ENCODE peak calls at places on chromosomes 2 and 18, in six cellular contexts. One of them, this sample, is unnamed. For H3K4me1, the result is how much of the 10 kb centered on the place peaks cover.

GRCh38 chr2:219736196-219736595 is 108.8 kb downstream of the SLC4A3 start:
- DNase-seq in endodermal cell: peak
- DNase-seq in A673: peak
- DNase-seq in heart right ventricle: peak
- DNase-seq in tibial artery: no peak
- DNase-seq in right cardiac atrium: no peak
- DNase-seq in this sample: peak

GRCh38 chr2:168614291-168615018 is 158.4 kb downstream of the CERS6 start:
- DNase-seq in endodermal cell: peak
- DNase-seq in A673: peak
- DNase-seq in heart right ventricle: no peak
- DNase-seq in tibial artery: no peak
- DNase-seq in right cardiac atrium: no peak
- DNase-seq in this sample: no peak

GRCh38 chr2:30178618-30179404 is 32.0 kb downstream of the YPEL5 start:
- DNase-seq in endodermal cell: no peak
- DNase-seq in A673: no peak
- DNase-seq in heart right ventricle: peak
- DNase-seq in tibial artery: no peak
- DNase-seq in right cardiac atrium: peak
- DNase-seq in this sample: no peak

GRCh38 chr2:86079981-86080911 is 25.4 kb downstream of the POLR1A start:
- DNase-seq in endodermal cell: peak
- DNase-seq in A673: peak
- DNase-seq in heart right ventricle: peak
- DNase-seq in tibial artery: peak
- DNase-seq in right cardiac atrium: peak
- DNase-seq in this sample: peak

GRCh38 chr2:27084297-27085061 is 2.1 kb upstream of the KHK start:
- DNase-seq in endodermal cell: no peak
- DNase-seq in A673: no peak
- DNase-seq in heart right ventricle: no peak
- DNase-seq in tibial artery: no peak
- DNase-seq in right cardiac atrium: no peak
- DNase-seq in this sample: no peak

GRCh38 chr18:68997845-68998244 is 200.0 kb downstream of the CCDC102B start:
- DNase-seq in endodermal cell: no peak
- DNase-seq in A673: no peak
- DNase-seq in heart right ventricle: no peak
- DNase-seq in tibial artery: no peak
- DNase-seq in right cardiac atrium: no peak
- DNase-seq in this sample: no peak

GRCh38 chr18:76518073-76518472 is 23.0 kb upstream of the ZNF516 start:
- DNase-seq in endodermal cell: no peak
- DNase-seq in A673: no peak
- DNase-seq in heart right ventricle: no peak
- DNase-seq in tibial artery: no peak
- DNase-seq in right cardiac atrium: no peak
- DNase-seq in this sample: no peak

GRCh38 chr2:104915107-104915793 is 61.3 kb downstream of the POU3F3 start:
- DNase-seq in endodermal cell: no peak
- DNase-seq in A673: no peak
- DNase-seq in heart right ventricle: no peak
- DNase-seq in tibial artery: no peak
- DNase-seq in right cardiac atrium: no peak
- DNase-seq in this sample: no peak

GRCh38 chr2:65103013-65103720 is 26.7 kb downstream of the RAB1A start:
- DNase-seq in endodermal cell: no peak
- DNase-seq in A673: no peak
- DNase-seq in heart right ventricle: no peak
- DNase-seq in tibial artery: no peak
- DNase-seq in right cardiac atrium: no peak
- DNase-seq in this sample: no peak

GRCh38 chr2:159042115-159042850 is 73.8 kb downstream of the TANC1 start:
- DNase-seq in endodermal cell: no peak
- DNase-seq in A673: no peak
- DNase-seq in heart right ventricle: no peak
- DNase-seq in tibial artery: no peak
- DNase-seq in right cardiac atrium: peak
- DNase-seq in this sample: no peak

GRCh38 chr2:85347554-85347953 is 6.8 kb downstream of the RETSAT start:
- DNase-seq in endodermal cell: no peak
- DNase-seq in A673: no peak
- DNase-seq in heart right ventricle: no peak
- DNase-seq in tibial artery: no peak
- DNase-seq in right cardiac atrium: no peak
- DNase-seq in this sample: no peak

GRCh38 chr2:204228169-204228940 is 291.8 kb downstream of the ICOS start:
- DNase-seq in endodermal cell: peak
- DNase-seq in A673: peak
- DNase-seq in heart right ventricle: no peak
- DNase-seq in tibial artery: no peak
- DNase-seq in right cardiac atrium: no peak
- DNase-seq in this sample: no peak

GRCh38 chr2:39223909-39224308 is 19.9 kb downstream of the CDKL4 start:
- DNase-seq in endodermal cell: no peak
- DNase-seq in A673: no peak
- DNase-seq in heart right ventricle: no peak
- DNase-seq in tibial artery: no peak
- DNase-seq in right cardiac atrium: no peak
- DNase-seq in this sample: no peak

GRCh38 chr2:170714156-170715061 is 728 bp upstream of the SP5 start:
- DNase-seq in endodermal cell: peak
- DNase-seq in A673: peak
- DNase-seq in heart right ventricle: peak
- DNase-seq in tibial artery: peak
- DNase-seq in right cardiac atrium: peak
- DNase-seq in this sample: peak

GRCh38 chr2:6885968-6886367 is 8.4 kb downstream of the RSAD2 start:
- DNase-seq in endodermal cell: no peak
- DNase-seq in A673: no peak
- DNase-seq in heart right ventricle: no peak
- DNase-seq in tibial artery: no peak
- DNase-seq in right cardiac atrium: no peak
- DNase-seq in this sample: no peak

GRCh38 chr2:131094655-131095281 is 1.5 kb upstream of the FAM168B start:
- DNase-seq in endodermal cell: no peak
- DNase-seq in A673: no peak
- DNase-seq in heart right ventricle: no peak
- DNase-seq in tibial artery: no peak
- DNase-seq in right cardiac atrium: no peak
- DNase-seq in this sample: no peak

GRCh38 chr2:237923507-237924163 is 43.2 kb upstream of the UBE2F start:
- DNase-seq in endodermal cell: peak
- DNase-seq in A673: peak
- DNase-seq in heart right ventricle: peak
- DNase-seq in tibial artery: peak
- DNase-seq in right cardiac atrium: peak
- DNase-seq in this sample: peak

GRCh38 chr18:62723666-62724281 is 8.4 kb downstream of the PHLPP1 start:
- DNase-seq in endodermal cell: no peak
- DNase-seq in A673: no peak
- DNase-seq in heart right ventricle: no peak
- DNase-seq in tibial artery: no peak
- DNase-seq in right cardiac atrium: no peak
- DNase-seq in this sample: no peak

GRCh38 chr2:65349863-65350262 is 82.5 kb downstream of the SPRED2 start:
- DNase-seq in endodermal cell: no peak
- DNase-seq in A673: peak
- DNase-seq in heart right ventricle: peak
- DNase-seq in tibial artery: no peak
- DNase-seq in right cardiac atrium: peak
- DNase-seq in this sample: peak

GRCh38 chr2:85326406-85326945 is 1.3 kb downstream of the TGOLN2 start:
- DNase-seq in endodermal cell: no peak
- DNase-seq in A673: peak
- DNase-seq in heart right ventricle: no peak
- DNase-seq in tibial artery: peak
- DNase-seq in right cardiac atrium: no peak
- DNase-seq in this sample: peak

GRCh38 chr2:79219383-79219988 is 59.9 kb upstream of the REG3A start:
- DNase-seq in endodermal cell: peak
- DNase-seq in A673: peak
- DNase-seq in heart right ventricle: peak
- DNase-seq in tibial artery: no peak
- DNase-seq in right cardiac atrium: no peak
- DNase-seq in this sample: peak

GRCh38 chr2:54409752-54410151 is 46.4 kb upstream of the SPTBN1 start:
- DNase-seq in endodermal cell: no peak
- DNase-seq in A673: peak
- DNase-seq in heart right ventricle: peak
- DNase-seq in tibial artery: no peak
- DNase-seq in right cardiac atrium: no peak
- DNase-seq in this sample: no peak

GRCh38 chr2:98280376-98281102 is 65.7 kb upstream of the CNGA3 start:
- DNase-seq in endodermal cell: peak
- DNase-seq in A673: no peak
- DNase-seq in heart right ventricle: no peak
- DNase-seq in tibial artery: no peak
- DNase-seq in right cardiac atrium: no peak
- DNase-seq in this sample: peak

GRCh38 chr18:76573325-76574025 is 78.4 kb upstream of the ZNF516 start:
- DNase-seq in endodermal cell: no peak
- DNase-seq in A673: no peak
- DNase-seq in heart right ventricle: no peak
- DNase-seq in tibial artery: no peak
- DNase-seq in right cardiac atrium: no peak
- DNase-seq in this sample: no peak

GRCh38 chr2:46494596-46494995 is 15.2 kb downstream of the TMEM247 start:
- DNase-seq in endodermal cell: no peak
- DNase-seq in A673: no peak
- DNase-seq in heart right ventricle: no peak
- DNase-seq in tibial artery: no peak
- DNase-seq in right cardiac atrium: no peak
- DNase-seq in this sample: peak

GRCh38 chr2:11068856-11069526 is 86.3 kb upstream of the SLC66A3 start:
- DNase-seq in endodermal cell: no peak
- DNase-seq in A673: no peak
- DNase-seq in heart right ventricle: no peak
- DNase-seq in tibial artery: peak
- DNase-seq in right cardiac atrium: no peak
- DNase-seq in this sample: no peak

GRCh38 chr18:12774982-12775381 is 72.1 kb downstream of the PSMG2 start:
- DNase-seq in endodermal cell: no peak
- DNase-seq in A673: no peak
- DNase-seq in heart right ventricle: no peak
- DNase-seq in tibial artery: no peak
- DNase-seq in right cardiac atrium: no peak
- DNase-seq in this sample: no peak

GRCh38 chr18:29862824-29863223 is 1179.7 kb downstream of the DSC3 start:
- DNase-seq in endodermal cell: no peak
- DNase-seq in A673: no peak
- DNase-seq in heart right ventricle: no peak
- DNase-seq in tibial artery: no peak
- DNase-seq in right cardiac atrium: no peak
- DNase-seq in this sample: no peak

GRCh38 chr18:66749030-66749429 is 145.1 kb upstream of the CDH19 start:
- DNase-seq in endodermal cell: no peak
- DNase-seq in A673: peak
- DNase-seq in heart right ventricle: no peak
- DNase-seq in tibial artery: no peak
- DNase-seq in right cardiac atrium: no peak
- DNase-seq in this sample: no peak

GRCh38 chr2:144801766-144802165 is 281.8 kb upstream of the ZEB2 start:
- DNase-seq in endodermal cell: peak
- DNase-seq in A673: peak
- DNase-seq in heart right ventricle: no peak
- DNase-seq in tibial artery: no peak
- DNase-seq in right cardiac atrium: no peak
- DNase-seq in this sample: no peak

DNA sequence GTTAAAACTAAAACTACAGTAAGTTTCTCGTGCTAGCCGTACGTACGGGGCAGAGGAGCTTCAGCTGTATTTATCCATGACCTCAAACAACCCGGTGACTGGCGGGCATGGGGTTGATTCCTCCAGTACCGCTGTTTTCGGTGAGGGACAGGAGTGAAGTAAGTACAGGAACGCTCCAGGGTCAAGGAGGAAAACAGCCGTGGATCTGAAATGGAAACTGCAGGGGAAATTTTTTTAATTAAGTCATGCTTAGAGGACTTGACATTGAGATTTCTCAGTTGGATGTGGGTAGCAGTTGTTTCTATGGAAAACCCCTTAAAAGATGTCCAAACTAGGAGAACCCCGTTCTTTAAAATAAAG is 1.2 kb downstream of the RAB12 start:
- DNase-seq in endodermal cell: no peak
- DNase-seq in A673: no peak
- DNase-seq in heart right ventricle: peak
- DNase-seq in tibial artery: no peak
- DNase-seq in right cardiac atrium: no peak
- DNase-seq in this sample: no peak
- H3K4me1 ChIP-seq in endodermal cell: under half
- H3K4me1 ChIP-seq in A673: under half
- H3K4me1 ChIP-seq in heart right ventricle: half or more
- H3K4me1 ChIP-seq in tibial artery: under half
- H3K4me1 ChIP-seq in right cardiac atrium: under half
- H3K4me1 ChIP-seq in this sample: under half

GRCh38 chr2:177229448-177230242 is 17.1 kb downstream of the HNRNPA3 start:
- DNase-seq in endodermal cell: no peak
- DNase-seq in A673: no peak
- DNase-seq in heart right ventricle: no peak
- DNase-seq in tibial artery: no peak
- DNase-seq in right cardiac atrium: no peak
- DNase-seq in this sample: no peak
- H3K4me1 ChIP-seq in endodermal cell: under half
- H3K4me1 ChIP-seq in A673: under half
- H3K4me1 ChIP-seq in heart right ventricle: under half
- H3K4me1 ChIP-seq in tibial artery: under half
- H3K4me1 ChIP-seq in right cardiac atrium: under half
- H3K4me1 ChIP-seq in this sample: under half

DNA sequence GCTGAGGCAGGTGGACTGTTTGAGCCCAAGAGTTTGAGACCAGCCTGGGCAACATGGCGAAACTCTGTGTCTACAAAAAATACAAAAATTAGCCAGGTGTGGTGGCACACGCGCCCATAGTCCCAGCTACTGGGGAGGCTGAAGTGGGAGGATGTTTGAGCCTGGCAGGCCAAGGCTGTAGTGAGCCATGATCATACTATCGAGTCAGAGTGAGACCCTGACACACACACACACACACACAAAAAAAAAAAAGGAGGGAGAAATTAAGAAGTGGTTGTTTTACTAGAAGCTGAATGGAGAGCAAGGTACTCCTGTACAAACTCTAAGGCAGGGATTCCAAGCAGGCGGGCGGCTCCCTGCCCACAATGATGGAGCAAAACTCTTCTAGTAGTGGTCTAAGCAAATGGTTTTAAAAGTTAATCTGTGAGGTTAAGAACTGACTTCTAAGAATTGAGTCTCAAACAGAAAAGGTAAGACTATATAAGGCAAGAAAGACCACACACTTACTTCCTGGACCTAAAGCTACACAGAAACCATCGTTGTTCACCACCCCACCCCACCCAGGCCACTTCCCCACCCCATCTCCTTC is 2.6 kb downstream of the ANKRD44 start:
- DNase-seq in endodermal cell: no peak
- DNase-seq in A673: no peak
- DNase-seq in heart right ventricle: no peak
- DNase-seq in tibial artery: no peak
- DNase-seq in right cardiac atrium: no peak
- DNase-seq in this sample: no peak
- H3K4me1 ChIP-seq in endodermal cell: under half
- H3K4me1 ChIP-seq in A673: under half
- H3K4me1 ChIP-seq in heart right ventricle: under half
- H3K4me1 ChIP-seq in tibial artery: under half
- H3K4me1 ChIP-seq in right cardiac atrium: under half
- H3K4me1 ChIP-seq in this sample: under half

GRCh38 chr2:19351914-19352697 is 6.3 kb downstream of the OSR1 start:
- DNase-seq in endodermal cell: peak
- DNase-seq in A673: no peak
- DNase-seq in heart right ventricle: no peak
- DNase-seq in tibial artery: peak
- DNase-seq in right cardiac atrium: no peak
- DNase-seq in this sample: no peak
- H3K4me1 ChIP-seq in endodermal cell: under half
- H3K4me1 ChIP-seq in A673: under half
- H3K4me1 ChIP-seq in heart right ventricle: under half
- H3K4me1 ChIP-seq in tibial artery: under half
- H3K4me1 ChIP-seq in right cardiac atrium: under half
- H3K4me1 ChIP-seq in this sample: under half

This sample was measured in colonic mucosa.